ENCODE peak calls at places on chromosome 14, in seven cellular contexts. P is MG63, T is SK-N-SH, F is gastrocnemius medialis, H is IMR-90, G is left ventricle myocardium inferior, R is BE2C. Z is an unnamed sample.
A peak's percentile ranks its signal among the peaks of the same experiment; 100 is the strongest.

GRCh38 chr14:104794099-104794498 is 1.4 kb downstream of the AKT1 start:
- DNase-seq in P (peak; percentile 69), T (peak; percentile 92), F (no peak), H (peak; percentile 66), G (no peak), R (peak; percentile 96), Z (no peak)

GRCh38 chr14:68770051-68770450 is 22.8 kb downstream of the ZFP36L1 start:
- DNase-seq in P (no peak), T (no peak), F (no peak), H (no peak), G (no peak), R (no peak), Z (peak; percentile 12)

GRCh38 chr14:103881927-103882281 is 34.5 kb upstream of the PPP1R13B start:
- DNase-seq in P (no peak), T (no peak), F (no peak), H (no peak), G (no peak), R (peak; percentile 67), Z (no peak)

GRCh38 chr14:68939893-68940613 is 39.0 kb downstream of the ACTN1 start:
- DNase-seq in P (peak; percentile 94), T (peak; percentile 51), F (no peak), H (peak; percentile 97), G (peak; percentile 80), R (peak; percentile 87), Z (peak; percentile 68)

GRCh38 chr14:21197418-21198205 is 41.7 kb upstream of the OR5AU1 start:
- DNase-seq in P (no peak), T (no peak), F (no peak), H (no peak), G (no peak), R (no peak), Z (no peak)

GRCh38 chr14:26319139-26319864 is 278.5 kb downstream of the NOVA1 start:
- DNase-seq in P (no peak), T (no peak), F (no peak), H (no peak), G (no peak), R (no peak), Z (no peak)

GRCh38 chr14:79576434-79576833 is 634.9 kb downstream of the DIO2 start:
- DNase-seq in P (no peak), T (no peak), F (no peak), H (peak; percentile 67), G (no peak), R (no peak), Z (no peak)

GRCh38 chr14:100383727-100384158 is 60.6 kb downstream of the SLC25A47 start:
- DNase-seq in P (peak; percentile 32), T (peak; percentile 87), F (no peak), H (peak; percentile 55), G (peak; percentile 53), R (peak; percentile 85), Z (peak; percentile 72)

GRCh38 chr14:102629700-102630365 is 37.4 kb downstream of the RCOR1 start:
- DNase-seq in P (no peak), T (no peak), F (no peak), H (peak; percentile 25), G (no peak), R (no peak), Z (no peak)

GRCh38 chr14:103243764-103244737 is 90.0 kb upstream of the EIF5 start:
- DNase-seq in P (no peak), T (no peak), F (no peak), H (no peak), G (no peak), R (no peak), Z (no peak)

GRCh38 chr14:39251547-39251946 is 17.8 kb downstream of the MIA2 start:
- DNase-seq in P (no peak), T (no peak), F (no peak), H (no peak), G (no peak), R (no peak), Z (no peak)

GRCh38 chr14:105862581-105863239 is 336.3 kb downstream of the TMEM121 start:
- DNase-seq in P (no peak), T (no peak), F (no peak), H (no peak), G (no peak), R (no peak), Z (no peak)

GRCh38 chr14:73393375-73393774 is 65.0 kb downstream of the NUMB start:
- DNase-seq in P (no peak), T (no peak), F (no peak), H (no peak), G (no peak), R (no peak), Z (no peak)

GRCh38 chr14:64388533-64389243 is 535 bp downstream of the MTHFD1 start:
- DNase-seq in P (peak; percentile 19), T (peak; percentile 10), F (peak; percentile 13), H (peak; percentile 30), G (peak; percentile 19), R (peak; percentile 31), Z (peak; percentile 27)

GRCh38 chr14:69238883-69239282 is 21.1 kb upstream of the GALNT16 start:
- DNase-seq in P (no peak), T (no peak), F (no peak), H (no peak), G (no peak), R (no peak), Z (no peak)

GRCh38 chr14:59086241-59086899 is 102.1 kb upstream of the DAAM1 start:
- DNase-seq in P (no peak), T (peak; percentile 25), F (no peak), H (peak; percentile 66), G (no peak), R (no peak), Z (no peak)

GRCh38 chr14:63078606-63079005 is 33.3 kb upstream of the KCNH5 start:
- DNase-seq in P (no peak), T (no peak), F (no peak), H (no peak), G (no peak), R (no peak), Z (no peak)

GRCh38 chr14:23494223-23494622 is 24.7 kb downstream of the NGDN start:
- DNase-seq in P (no peak), T (peak; percentile 34), F (no peak), H (peak; percentile 48), G (no peak), R (peak; percentile 47), Z (no peak)

GRCh38 chr14:91116913-91117588 is 3.2 kb downstream of the DGLUCY start:
- DNase-seq in P (no peak), T (no peak), F (no peak), H (no peak), G (no peak), R (no peak), Z (no peak)

GRCh38 chr14:72479471-72479931 is 414.4 kb downstream of the DPF3 start:
- DNase-seq in P (no peak), T (no peak), F (no peak), H (peak; percentile 4), G (no peak), R (no peak), Z (no peak)

GRCh38 chr14:105531088-105531957 is 4.9 kb downstream of the TMEM121 start:
- DNase-seq in P (no peak), T (no peak), F (no peak), H (no peak), G (no peak), R (no peak), Z (no peak)

GRCh38 chr14:94665121-94665520 is 52.9 kb downstream of the SERPINA3 start:
- DNase-seq in P (peak; percentile 45), T (no peak), F (no peak), H (peak; percentile 80), G (no peak), R (no peak), Z (no peak)

DNA sequence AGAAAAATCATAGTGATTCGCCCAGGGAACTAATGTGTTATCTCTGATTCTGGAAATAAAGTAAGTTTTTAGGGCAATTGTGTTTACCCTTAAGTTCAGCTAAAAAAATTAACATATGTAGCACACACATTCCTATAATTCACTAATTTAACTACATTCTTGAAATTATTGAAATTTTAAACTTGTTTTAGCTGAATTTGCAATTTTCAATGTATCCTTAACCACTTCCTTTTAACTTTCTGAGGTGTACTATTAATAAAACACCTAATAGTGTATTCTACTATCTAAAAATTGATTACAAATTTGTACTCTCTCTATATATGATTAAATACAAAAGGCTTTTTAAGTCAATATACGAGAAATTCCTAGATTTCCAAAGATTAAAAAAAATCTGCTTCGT is 2.2 kb downstream of the KLHL28 start:
- DNase-seq in P (no peak), T (no peak), F (no peak), H (no peak), G (no peak), R (no peak), Z (no peak)
- H3K4me3 ChIP-seq in P (peak overlapping the region; percentile 86), T (peak overlapping the region; percentile 84), F (peak overlapping the region; percentile 89), H (no peak overlapping the region), G (peak overlapping the region; percentile 94), R (peak overlapping the region; percentile 97), Z (peak overlapping the region; percentile 89)

GRCh38 chr14:24990773-24991172 is 59.2 kb downstream of the STXBP6 start:
- DNase-seq in P (no peak), T (no peak), F (no peak), H (no peak), G (no peak), R (no peak), Z (no peak)
- H3K9me3 ChIP-seq in P (no peaks in the 10 kb centered on the region), T (no peaks in the 10 kb centered on the region), F (no peaks in the 10 kb centered on the region), H (no peaks in the 10 kb centered on the region), G (no peaks in the 10 kb centered on the region), R (no peaks in the 10 kb centered on the region), Z (no peaks in the 10 kb centered on the region)

GRCh38 chr14:89959853-89960493 is 4.2 kb downstream of the TDP1 start:
- DNase-seq in P (no peak), T (no peak), F (no peak), H (no peak), G (no peak), R (no peak), Z (no peak)

GRCh38 chr14:89955418-89956293 is at the start of gene TDP1:
- DNase-seq in P (peak; percentile 92), T (peak; percentile 97), F (peak; percentile 93), H (peak; percentile 92), G (peak; percentile 96), R (peak; percentile 98), Z (peak; percentile 97)

GRCh38 chr14:89956294-89957009 is 725 bp downstream of the TDP1 start:
- DNase-seq in P (peak; percentile 79), T (no peak), F (peak; percentile 20), H (peak; percentile 94), G (peak; percentile 23), R (peak; percentile 47), Z (peak; percentile 78)

GRCh38 chr14:89958966-89959365 is 3.2 kb downstream of the TDP1 start:
- DNase-seq in P (no peak), T (no peak), F (no peak), H (no peak), G (no peak), R (no peak), Z (no peak)

GRCh38 chr14:89957791-89958190 is 2.1 kb downstream of the TDP1 start:
- DNase-seq in P (no peak), T (no peak), F (no peak), H (no peak), G (no peak), R (no peak), Z (no peak)
- H3K4me3 ChIP-seq in P (no peak overlapping the region), T (no peak overlapping the region), F (no peak overlapping the region), H (no peak overlapping the region), G (no peak overlapping the region), R (no peak overlapping the region), Z (no peak overlapping the region)

DNA sequence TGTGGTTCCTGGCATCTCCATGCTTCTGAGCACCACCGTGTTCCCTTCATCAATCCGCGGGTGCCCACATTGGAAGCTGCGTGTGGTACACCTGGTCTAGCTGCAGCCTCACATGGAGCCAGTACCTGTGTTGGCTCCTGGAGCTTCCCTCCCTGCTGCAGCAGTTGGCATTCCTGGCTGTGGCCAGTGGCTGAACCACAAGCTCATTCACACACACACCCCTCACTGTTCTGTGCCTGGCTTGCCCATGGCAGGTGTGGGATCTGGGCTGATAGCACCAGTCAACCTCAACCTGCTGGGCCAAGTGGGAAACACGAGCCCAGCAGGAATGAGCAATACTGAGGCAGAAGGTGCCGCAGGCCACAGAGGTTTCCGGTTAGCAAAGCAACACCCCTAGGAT is 256.2 kb upstream of the LRFN5 start:
- DNase-seq in P (no peak), T (no peak), F (no peak), H (no peak), G (no peak), R (no peak), Z (no peak)
- H3K9me3 ChIP-seq in P (no peaks in the 10 kb centered on the region), T (no peaks in the 10 kb centered on the region), F (no peaks in the 10 kb centered on the region), H (peaks cover 16% of the 10 kb centered on the region), G (no peaks in the 10 kb centered on the region), R (no peaks in the 10 kb centered on the region), Z (no peaks in the 10 kb centered on the region)